ENCODE peak calls at places on chromosome 14, in four cellular contexts. C is IMR-90, N is K562, G is HepG2. R is an unnamed sample.

GRCh38 chr14:102320033-102320660 is 601 bp downstream of the ZNF839 start:
- DNase-seq in N (peak), C (peak), G (no peak), R (peak)

GRCh38 chr14:90900712-90901111 is 84.5 kb upstream of the TTC7B start:
- DNase-seq in C (peak), G (no peak), N (no peak), R (no peak)

GRCh38 chr14:62213516-62213915 is 451.3 kb downstream of the SNAPC1 start:
- DNase-seq in G (no peak), N (no peak), C (peak), R (no peak)

GRCh38 chr14:44404599-44405349 is 102.3 kb downstream of the FSCB start:
- DNase-seq in N (no peak), C (no peak), G (no peak), R (no peak)

GRCh38 chr14:97802430-97802829 is 1005.2 kb downstream of the VRK1 start:
- DNase-seq in G (no peak), N (no peak), C (no peak), R (no peak)

GRCh38 chr14:50249118-50249775 is 17.9 kb upstream of the SOS2 start:
- DNase-seq in N (no peak), C (peak), G (no peak), R (no peak)

GRCh38 chr14:72614365-72614764 is 279.5 kb downstream of the DPF3 start:
- DNase-seq in N (no peak), C (no peak), G (no peak), R (no peak)

GRCh38 chr14:70366890-70367289 is 7.4 kb upstream of the COX16 start:
- DNase-seq in C (no peak), N (no peak), G (no peak), R (no peak)

GRCh38 chr14:96797943-96798349 is 764 bp downstream of the VRK1 start:
- DNase-seq in G (peak), C (no peak), N (no peak), R (peak)

GRCh38 chr14:23548351-23549318 is 2.9 kb downstream of the ZFHX2 start:
- DNase-seq in N (no peak), C (peak), G (no peak), R (no peak)

GRCh38 chr14:59869381-59870255 is 958 bp downstream of the RTN1 start:
- DNase-seq in G (no peak), N (no peak), C (no peak), R (no peak)

GRCh38 chr14:92302481-92302880 is 20.5 kb upstream of the SLC24A4 start:
- DNase-seq in C (no peak), G (no peak), N (no peak), R (no peak)

GRCh38 chr14:87935895-87936294 is 57.1 kb downstream of the GALC start:
- DNase-seq in G (no peak), C (no peak), N (no peak), R (no peak)

GRCh38 chr14:30333934-30334333 is 225.0 kb upstream of the G2E3 start:
- DNase-seq in C (peak), G (no peak), N (no peak), R (no peak)

GRCh38 chr14:69090187-69090789 is 62.6 kb downstream of the DCAF5 start:
- DNase-seq in G (peak), N (peak), C (peak), R (peak)

GRCh38 chr14:104893435-104894207 is 28.6 kb downstream of the CEP170B start:
- DNase-seq in N (no peak), G (no peak), C (no peak), R (no peak)
- TF ChIP-seq MAZ in N (no peak), G (no peak), C (no peak), R (no peak)

GRCh38 chr14:100531591-100532121 is 55.6 kb downstream of the BEGAIN start:
- DNase-seq in N (no peak), C (no peak), G (no peak), R (no peak)

GRCh38 chr14:100530270-100531072 is 56.7 kb downstream of the BEGAIN start:
- DNase-seq in G (no peak), C (no peak), N (no peak), R (no peak)

GRCh38 chr14:100528962-100529560 is 58.2 kb downstream of the BEGAIN start:
- DNase-seq in C (no peak), N (no peak), G (no peak), R (no peak)

GRCh38 chr14:100531152-100531551 is 56.1 kb downstream of the BEGAIN start:
- DNase-seq in G (no peak), N (no peak), C (no peak), R (no peak)

DNA sequence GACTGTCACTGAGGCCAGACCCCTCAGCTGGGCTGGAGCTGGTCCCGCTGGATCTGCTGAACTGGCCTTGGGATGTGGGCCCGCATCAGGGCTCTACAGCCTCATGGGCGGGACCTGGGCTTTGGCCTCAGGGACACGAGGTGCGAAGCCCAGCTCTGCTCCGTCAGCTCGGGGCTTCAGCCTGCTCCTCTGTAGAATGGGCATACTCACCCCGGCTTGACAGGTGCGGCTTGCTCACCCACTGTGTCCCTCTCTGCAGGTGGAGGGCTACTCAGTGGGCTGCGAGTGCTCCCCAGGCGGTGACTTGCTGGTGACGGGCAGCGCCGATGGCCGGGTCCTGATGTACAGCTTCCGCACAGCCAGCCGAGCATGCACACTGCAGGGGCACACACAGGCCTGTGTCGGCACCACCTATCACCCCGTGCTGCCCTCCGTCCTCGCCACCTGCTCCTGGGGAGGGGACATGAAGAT is 57.6 kb downstream of the BEGAIN start:
- DNase-seq in C (no peak), N (no peak), G (no peak), R (no peak)
- TF ChIP-seq MAZ in C (no peak), N (no peak), G (no peak), R (no peak)

GRCh38 chr14:33584698-33585097 is 366.2 kb downstream of the EGLN3 start:
- DNase-seq in G (no peak), N (no peak), C (no peak), R (no peak)
- TF ChIP-seq MAZ in G (no peak), N (no peak), C (no peak), R (no peak)

DNA sequence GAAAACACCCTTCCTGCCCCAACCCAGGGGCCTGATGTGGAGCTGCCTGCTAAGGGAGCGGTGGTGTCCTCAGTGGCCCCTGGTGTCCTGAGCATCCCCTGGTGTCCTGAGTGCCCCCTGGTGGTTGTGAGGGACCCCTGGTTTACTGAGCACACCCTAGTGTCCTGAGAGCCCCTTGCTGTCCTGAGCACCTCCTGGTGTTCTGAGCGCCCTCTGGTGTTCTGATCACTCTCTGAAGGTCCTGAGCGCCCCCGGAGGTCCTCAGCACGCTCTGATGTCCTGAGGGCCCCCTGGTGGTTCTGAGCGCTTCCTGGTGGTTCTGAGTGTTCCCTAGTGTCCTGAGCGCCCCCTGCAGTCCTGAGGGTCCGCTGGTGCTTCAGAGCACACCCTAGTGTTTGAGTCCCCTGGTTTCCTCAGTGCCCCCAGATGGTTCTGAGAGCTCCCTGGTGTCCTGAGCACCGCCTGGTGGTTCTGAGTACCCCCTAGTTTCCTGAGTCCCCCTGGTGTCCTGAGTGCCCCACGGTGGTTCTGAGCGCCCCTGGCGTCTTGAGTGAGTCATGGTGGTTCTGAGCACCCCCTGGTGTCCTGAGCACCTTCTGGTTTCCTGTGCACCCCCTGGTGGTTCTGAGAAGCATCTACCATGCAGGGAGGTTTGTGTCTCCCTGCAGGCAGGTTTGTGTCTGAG is 1004.2 kb downstream of the TMEM121 start:
- DNase-seq in G (peak), N (peak), C (no peak), R (peak)
- TF ChIP-seq MAZ in G (no peak), N (no peak), C (no peak), R (no peak)

GRCh38 chr14:57751400-57751799 is 114.5 kb downstream of the SLC35F4 start:
- DNase-seq in G (no peak), N (no peak), C (no peak), R (no peak)

GRCh38 chr14:57748279-57748678 is 117.6 kb downstream of the SLC35F4 start:
- DNase-seq in N (no peak), C (no peak), G (no peak), R (no peak)

GRCh38 chr14:57747036-57747435 is 118.9 kb downstream of the SLC35F4 start:
- DNase-seq in G (no peak), C (no peak), N (no peak), R (peak)

GRCh38 chr14:57749267-57749666 is 116.6 kb downstream of the SLC35F4 start:
- DNase-seq in G (no peak), C (no peak), N (no peak), R (no peak)

DNA sequence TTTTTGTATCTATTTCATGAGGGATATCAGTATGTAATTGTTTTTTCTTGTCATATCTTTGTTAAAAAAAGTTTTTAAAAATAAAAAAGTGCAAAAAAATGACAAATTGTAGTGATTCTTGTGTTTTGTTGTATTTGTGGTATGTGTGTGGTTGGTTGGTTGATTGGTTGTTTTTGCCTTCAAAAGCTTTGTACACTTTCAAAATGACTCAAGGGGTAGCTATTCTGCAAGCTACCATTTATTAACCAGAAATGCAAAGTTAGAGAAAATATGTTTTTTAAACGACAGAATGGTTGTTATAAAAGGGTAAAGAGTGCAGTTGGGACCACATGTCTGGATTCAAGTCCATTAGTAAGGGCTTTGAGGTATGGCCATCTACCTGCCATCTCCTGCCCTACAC is 119.3 kb downstream of the SLC35F4 start:
- DNase-seq in C (no peak), N (no peak), G (no peak), R (no peak)
- TF ChIP-seq MAZ in C (no peak), N (no peak), G (no peak), R (no peak)

GRCh38 chr14:54564799-54565235 is 2.1 kb upstream of the SAMD4A start:
- DNase-seq in C (peak), N (peak), G (peak), R (no peak)

GRCh38 chr14:54566152-54566409 is 847 bp upstream of the SAMD4A start:
- DNase-seq in C (no peak), N (no peak), G (no peak), R (no peak)

GRCh38 chr14:54562334-54562733 is 4.6 kb upstream of the SAMD4A start:
- DNase-seq in N (peak), G (no peak), C (peak), R (no peak)

GRCh38 chr14:54565236-54566151 is 1.4 kb upstream of the SAMD4A start:
- DNase-seq in G (peak), N (peak), C (peak), R (peak)

GRCh38 chr14:54564071-54564798 is 2.7 kb upstream of the SAMD4A start:
- DNase-seq in C (peak), N (peak), G (peak), R (peak)
- TF ChIP-seq MAZ in C (no peak), N (no peak), G (no peak), R (no peak)

GRCh38 chr14:51996148-51996746 is 6.9 kb downstream of the RTRAF start:
- DNase-seq in C (peak), G (no peak), N (peak), R (peak)
- TF ChIP-seq MAZ in C (no peak), G (no peak), N (no peak), R (no peak)

GRCh38 chr14:104423224-104423681 is 156.3 kb upstream of the C14orf180 start:
- DNase-seq in G (no peak), C (no peak), N (no peak), R (no peak)
- TF ChIP-seq MAZ in G (no peak), C (no peak), N (no peak), R (no peak)

DNA sequence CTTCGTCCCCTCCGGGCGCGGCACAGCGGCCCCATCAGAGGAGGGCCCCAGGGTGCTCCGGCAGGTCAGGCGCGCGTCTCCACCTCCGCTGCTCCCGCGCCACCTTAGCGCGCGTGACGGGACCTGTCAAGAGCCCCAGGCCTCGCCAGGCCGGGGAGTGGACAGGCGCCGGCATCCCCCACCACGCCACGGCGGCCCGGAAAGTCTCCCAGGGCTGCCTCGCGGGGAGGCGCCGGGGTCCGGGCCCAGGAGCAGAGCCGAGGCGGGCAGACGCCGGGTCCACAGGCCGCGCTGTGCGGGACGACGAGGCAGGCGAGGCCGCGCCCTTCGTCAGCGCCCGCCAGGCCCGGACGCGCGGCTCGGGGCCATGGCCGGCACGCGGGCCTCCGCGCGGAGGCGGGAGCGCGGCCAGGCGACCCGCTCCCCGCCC is 549 bp downstream of the DICER1 start:
- DNase-seq in C (peak), G (peak), N (peak), R (peak)
- TF ChIP-seq MAZ in C (no peak), G (no peak), N (no peak), R (no peak)